ENCODE peak calls at places on chromosome 6, in five cellular contexts. One of them, this sample, is unnamed.
A peak's percentile ranks its signal among the peaks of the same experiment; 100 is the strongest.

GRCh38 chr6:63734923-63735322 is 99.3 kb downstream of the PHF3 start:
- DNase-seq in lower lobe of right lung: no peak
- DNase-seq in endothelial cell of umbilical vein: no peak
- DNase-seq in testis: no peak
- DNase-seq in suprapubic skin: no peak
- DNase-seq in this sample: no peak

GRCh38 chr6:52305385-52305784 is 20.8 kb upstream of the MCM3 start:
- DNase-seq in suprapubic skin: no peak
- DNase-seq in lower lobe of right lung: no peak
- DNase-seq in testis: no peak
- DNase-seq in endothelial cell of umbilical vein: peak; percentile 21
- DNase-seq in this sample: no peak

GRCh38 chr6:133955582-133956412 is 2.8 kb downstream of the TBPL1 start:
- DNase-seq in endothelial cell of umbilical vein: no peak
- DNase-seq in suprapubic skin: no peak
- DNase-seq in lower lobe of right lung: no peak
- DNase-seq in testis: no peak
- DNase-seq in this sample: no peak

GRCh38 chr6:143270026-143270425 is 180.5 kb downstream of the ADAT2 start:
- DNase-seq in endothelial cell of umbilical vein: no peak
- DNase-seq in lower lobe of right lung: no peak
- DNase-seq in suprapubic skin: no peak
- DNase-seq in testis: no peak
- DNase-seq in this sample: no peak

GRCh38 chr6:35448191-35448590 is 3.9 kb upstream of the FANCE start:
- DNase-seq in testis: no peak
- DNase-seq in lower lobe of right lung: no peak
- DNase-seq in suprapubic skin: no peak
- DNase-seq in endothelial cell of umbilical vein: no peak
- DNase-seq in this sample: no peak

GRCh38 chr6:101585501-101585900 is 192.0 kb downstream of the GRIK2 start:
- DNase-seq in endothelial cell of umbilical vein: no peak
- DNase-seq in suprapubic skin: no peak
- DNase-seq in lower lobe of right lung: no peak
- DNase-seq in testis: no peak
- DNase-seq in this sample: peak; percentile 16

GRCh38 chr6:14550817-14551216 is 433.2 kb downstream of the CD83 start:
- DNase-seq in endothelial cell of umbilical vein: no peak
- DNase-seq in lower lobe of right lung: no peak
- DNase-seq in testis: peak; percentile 44
- DNase-seq in suprapubic skin: no peak
- DNase-seq in this sample: no peak

GRCh38 chr6:125791151-125791819 is 525 bp downstream of the NCOA7 start:
- DNase-seq in testis: peak; percentile 79
- DNase-seq in lower lobe of right lung: peak; percentile 57
- DNase-seq in suprapubic skin: no peak
- DNase-seq in endothelial cell of umbilical vein: peak; percentile 86
- DNase-seq in this sample: no peak

GRCh38 chr6:148907573-148907972 is 160.7 kb downstream of the UST start:
- DNase-seq in lower lobe of right lung: no peak
- DNase-seq in testis: no peak
- DNase-seq in endothelial cell of umbilical vein: no peak
- DNase-seq in suprapubic skin: no peak
- DNase-seq in this sample: no peak

GRCh38 chr6:137661601-137662000 is 167.4 kb upstream of the OLIG3 start:
- DNase-seq in testis: peak; percentile 34
- DNase-seq in suprapubic skin: no peak
- DNase-seq in endothelial cell of umbilical vein: peak; percentile 41
- DNase-seq in lower lobe of right lung: no peak
- DNase-seq in this sample: no peak

GRCh38 chr6:6494677-6495076 is 93.8 kb upstream of the LY86 start:
- DNase-seq in suprapubic skin: no peak
- DNase-seq in lower lobe of right lung: peak; percentile 73
- DNase-seq in testis: peak; percentile 70
- DNase-seq in endothelial cell of umbilical vein: no peak
- DNase-seq in this sample: no peak

GRCh38 chr6:168906251-168906845 is 347.3 kb downstream of the THBS2 start:
- DNase-seq in endothelial cell of umbilical vein: no peak
- DNase-seq in suprapubic skin: no peak
- DNase-seq in lower lobe of right lung: no peak
- DNase-seq in testis: no peak
- DNase-seq in this sample: no peak

GRCh38 chr6:106334646-106335448 is 9.3 kb upstream of the ATG5 start:
- DNase-seq in suprapubic skin: no peak
- DNase-seq in lower lobe of right lung: peak; percentile 61
- DNase-seq in endothelial cell of umbilical vein: peak; percentile 67
- DNase-seq in testis: peak; percentile 42
- DNase-seq in this sample: no peak

GRCh38 chr6:166192136-166192535 is 24.5 kb upstream of the TBXT start:
- DNase-seq in testis: no peak
- DNase-seq in lower lobe of right lung: no peak
- DNase-seq in suprapubic skin: no peak
- DNase-seq in endothelial cell of umbilical vein: no peak
- DNase-seq in this sample: no peak

GRCh38 chr6:144931172-144932035 is 646.3 kb downstream of the UTRN start:
- DNase-seq in lower lobe of right lung: no peak
- DNase-seq in endothelial cell of umbilical vein: peak; percentile 34
- DNase-seq in suprapubic skin: no peak
- DNase-seq in testis: peak; percentile 60
- DNase-seq in this sample: no peak

GRCh38 chr6:29501106-29501505 is 13.3 kb upstream of the MAS1L start:
- DNase-seq in testis: no peak
- DNase-seq in suprapubic skin: no peak
- DNase-seq in lower lobe of right lung: no peak
- DNase-seq in endothelial cell of umbilical vein: no peak
- DNase-seq in this sample: no peak

GRCh38 chr6:5981274-5982026 is 25.3 kb downstream of the NRN1 start:
- DNase-seq in endothelial cell of umbilical vein: no peak
- DNase-seq in suprapubic skin: no peak
- DNase-seq in testis: no peak
- DNase-seq in lower lobe of right lung: no peak
- DNase-seq in this sample: no peak

GRCh38 chr6:150725795-150726194 is 126.1 kb downstream of the PLEKHG1 start:
- DNase-seq in endothelial cell of umbilical vein: peak; percentile 32
- DNase-seq in testis: no peak
- DNase-seq in lower lobe of right lung: no peak
- DNase-seq in suprapubic skin: no peak
- DNase-seq in this sample: no peak

GRCh38 chr6:156423075-156423474 is 354.1 kb upstream of the ARID1B start:
- DNase-seq in endothelial cell of umbilical vein: no peak
- DNase-seq in lower lobe of right lung: no peak
- DNase-seq in testis: no peak
- DNase-seq in suprapubic skin: no peak
- DNase-seq in this sample: no peak

GRCh38 chr6:166533205-166533824 is 53.2 kb downstream of the RAMACL start:
- DNase-seq in suprapubic skin: no peak
- DNase-seq in endothelial cell of umbilical vein: no peak
- DNase-seq in lower lobe of right lung: no peak
- DNase-seq in testis: no peak
- DNase-seq in this sample: no peak

GRCh38 chr6:17349437-17349836 is 44.0 kb upstream of the CAP2 start:
- DNase-seq in testis: no peak
- DNase-seq in lower lobe of right lung: no peak
- DNase-seq in suprapubic skin: no peak
- DNase-seq in endothelial cell of umbilical vein: no peak
- DNase-seq in this sample: no peak

GRCh38 chr6:25172819-25173218 is 106.4 kb upstream of the CARMIL1 start:
- DNase-seq in lower lobe of right lung: no peak
- DNase-seq in endothelial cell of umbilical vein: no peak
- DNase-seq in testis: no peak
- DNase-seq in suprapubic skin: no peak
- DNase-seq in this sample: peak; percentile 79

GRCh38 chr6:89483111-89483720 is 50.3 kb downstream of the ANKRD6 start:
- DNase-seq in suprapubic skin: no peak
- DNase-seq in endothelial cell of umbilical vein: no peak
- DNase-seq in testis: peak; percentile 52
- DNase-seq in lower lobe of right lung: no peak
- DNase-seq in this sample: no peak

GRCh38 chr6:154112181-154112809 is 73.3 kb downstream of the OPRM1 start:
- DNase-seq in endothelial cell of umbilical vein: no peak
- DNase-seq in lower lobe of right lung: no peak
- DNase-seq in suprapubic skin: no peak
- DNase-seq in testis: no peak
- DNase-seq in this sample: no peak

GRCh38 chr6:112237644-112238043 is 16.7 kb downstream of the LAMA4 start:
- DNase-seq in testis: peak; percentile 36
- DNase-seq in lower lobe of right lung: no peak
- DNase-seq in endothelial cell of umbilical vein: peak; percentile 53
- DNase-seq in suprapubic skin: peak; percentile 85
- DNase-seq in this sample: no peak

GRCh38 chr6:68572525-68572924 is 62.6 kb upstream of the ADGRB3 start:
- DNase-seq in suprapubic skin: no peak
- DNase-seq in testis: peak; percentile 46
- DNase-seq in lower lobe of right lung: no peak
- DNase-seq in endothelial cell of umbilical vein: no peak
- DNase-seq in this sample: no peak
- TF ChIP-seq CTCF in suprapubic skin: no peak
- TF ChIP-seq CTCF in testis: no peak
- TF ChIP-seq CTCF in lower lobe of right lung: peak; percentile 35
- TF ChIP-seq CTCF in endothelial cell of umbilical vein: no peak
- TF ChIP-seq CTCF in this sample: no peak

DNA sequence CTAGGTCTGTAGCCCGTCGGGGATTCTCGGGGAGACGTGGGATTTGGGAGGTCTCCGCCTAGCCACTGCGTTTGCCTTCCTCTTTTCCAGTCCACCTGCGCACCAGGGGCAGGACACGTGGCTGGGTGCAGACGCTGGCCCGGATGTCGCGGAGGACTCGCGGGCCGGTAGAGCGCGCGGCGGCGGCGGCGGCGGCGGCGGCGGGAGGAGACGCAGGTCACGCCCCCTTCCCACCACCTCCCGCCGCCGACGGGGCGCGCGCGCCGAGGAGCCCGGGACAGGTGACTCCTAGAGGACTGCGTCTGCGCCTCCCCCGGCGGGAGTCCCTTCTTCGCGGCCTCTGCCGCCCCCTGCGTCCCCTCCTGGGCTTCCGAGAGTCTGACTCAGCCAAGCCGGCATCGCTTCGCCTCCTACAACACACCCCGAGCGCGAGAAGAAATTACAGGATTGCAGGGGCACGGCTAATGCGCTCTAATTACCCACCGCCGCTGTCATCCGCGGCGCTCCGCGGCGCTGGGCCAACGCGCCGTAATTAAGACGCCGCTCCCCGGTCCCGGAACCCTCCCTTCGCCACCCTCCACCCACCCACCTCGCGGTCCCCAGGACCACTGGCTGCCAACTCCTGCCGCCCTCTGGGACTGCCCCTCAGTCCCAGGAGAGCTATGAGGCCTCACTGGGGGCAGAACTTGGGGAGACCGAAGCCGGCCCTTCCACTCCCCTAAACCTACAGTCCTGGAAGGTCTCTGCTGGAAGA is 124.5 kb downstream of the MRPL14 start:
- DNase-seq in suprapubic skin: no peak
- DNase-seq in lower lobe of right lung: peak; percentile 73
- DNase-seq in endothelial cell of umbilical vein: peak; percentile 25
- DNase-seq in testis: peak; percentile 49
- DNase-seq in this sample: no peak
- TF ChIP-seq CTCF in suprapubic skin: peak; percentile 12
- TF ChIP-seq CTCF in lower lobe of right lung: no peak
- TF ChIP-seq CTCF in endothelial cell of umbilical vein: no peak
- TF ChIP-seq CTCF in testis: no peak
- TF ChIP-seq CTCF in this sample: peak; percentile 12

DNA sequence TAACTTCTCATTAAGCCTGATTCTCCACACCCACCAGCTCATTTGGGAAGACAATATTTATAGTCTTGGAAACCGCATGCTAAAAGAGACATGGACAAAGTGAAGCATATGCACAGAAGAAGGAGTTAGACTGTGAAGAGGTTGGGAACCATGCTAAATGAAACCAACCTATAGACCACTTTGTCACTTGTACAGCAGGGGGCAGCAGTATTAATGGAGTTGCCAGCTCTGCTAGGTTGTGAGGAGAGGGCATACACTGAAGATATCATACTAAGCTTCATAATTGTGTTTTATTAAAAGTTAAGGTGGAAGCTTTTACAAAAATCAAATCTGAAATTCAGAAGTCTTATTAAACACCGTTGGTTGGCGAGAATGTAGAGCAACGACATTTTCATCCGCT is 38.3 kb upstream of the HMGCLL1 start:
- DNase-seq in endothelial cell of umbilical vein: peak; percentile 60
- DNase-seq in testis: peak; percentile 62
- DNase-seq in suprapubic skin: no peak
- DNase-seq in lower lobe of right lung: no peak
- DNase-seq in this sample: peak; percentile 39
- TF ChIP-seq CTCF in endothelial cell of umbilical vein: peak; percentile 54
- TF ChIP-seq CTCF in testis: peak; percentile 26
- TF ChIP-seq CTCF in suprapubic skin: no peak
- TF ChIP-seq CTCF in lower lobe of right lung: peak; percentile 38
- TF ChIP-seq CTCF in this sample: peak; percentile 66

GRCh38 chr6:2714359-2714895 is 36.3 kb downstream of the MYLK4 start:
- DNase-seq in lower lobe of right lung: no peak
- DNase-seq in testis: no peak
- DNase-seq in endothelial cell of umbilical vein: peak; percentile 80
- DNase-seq in suprapubic skin: no peak
- DNase-seq in this sample: peak; percentile 29

GRCh38 chr6:2715737-2716136 is 35.0 kb downstream of the MYLK4 start:
- DNase-seq in endothelial cell of umbilical vein: no peak
- DNase-seq in suprapubic skin: no peak
- DNase-seq in testis: no peak
- DNase-seq in lower lobe of right lung: no peak
- DNase-seq in this sample: no peak

GRCh38 chr6:2710412-2710811 is 40.3 kb downstream of the MYLK4 start:
- DNase-seq in endothelial cell of umbilical vein: no peak
- DNase-seq in testis: no peak
- DNase-seq in lower lobe of right lung: no peak
- DNase-seq in suprapubic skin: no peak
- DNase-seq in this sample: no peak

GRCh38 chr6:2712102-2712501 is 38.6 kb downstream of the MYLK4 start:
- DNase-seq in suprapubic skin: no peak
- DNase-seq in lower lobe of right lung: no peak
- DNase-seq in endothelial cell of umbilical vein: no peak
- DNase-seq in testis: no peak
- DNase-seq in this sample: no peak

DNA sequence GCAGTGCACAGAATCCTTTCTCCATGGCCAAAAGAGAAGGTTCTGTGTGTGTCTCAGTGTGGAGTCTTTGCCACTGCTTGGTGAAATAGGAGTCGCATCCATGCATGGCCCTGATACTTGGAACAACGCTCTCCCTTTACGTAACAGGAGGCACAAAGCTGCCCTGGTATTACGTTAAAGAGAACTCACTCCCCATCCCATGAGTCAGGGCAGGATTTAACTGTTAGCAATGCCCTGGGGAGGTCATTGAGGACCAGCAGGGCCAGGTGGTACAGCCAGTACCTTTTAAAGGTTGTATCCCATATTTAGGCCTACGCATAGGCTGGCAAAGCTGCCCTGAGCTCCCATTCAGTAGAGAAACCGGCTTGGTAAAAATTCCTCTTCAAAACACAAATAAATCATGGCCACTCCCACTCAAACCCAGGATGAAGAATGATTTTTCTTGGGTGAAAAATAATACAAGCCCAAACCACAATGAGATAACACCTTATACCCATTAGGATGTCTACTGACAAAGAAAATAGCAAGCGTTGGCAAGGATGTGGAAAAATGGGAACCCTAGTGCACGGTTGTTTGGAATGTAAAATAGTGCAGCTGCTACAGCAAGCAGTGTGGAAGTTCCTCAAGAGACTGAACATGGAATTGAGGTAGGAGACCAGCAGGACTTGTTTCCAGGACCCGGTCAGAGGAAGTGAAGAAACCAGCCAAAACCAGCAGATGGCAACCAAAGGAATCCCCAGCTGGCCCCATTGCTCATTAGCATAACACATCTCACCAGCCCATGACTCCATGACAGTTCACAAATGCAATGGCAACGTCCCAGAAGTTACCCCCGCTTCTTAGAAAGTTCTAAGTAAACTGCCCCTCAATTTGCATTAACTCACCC is 37.0 kb downstream of the MYLK4 start:
- DNase-seq in endothelial cell of umbilical vein: no peak
- DNase-seq in testis: no peak
- DNase-seq in suprapubic skin: no peak
- DNase-seq in lower lobe of right lung: no peak
- DNase-seq in this sample: peak; percentile 7
- TF ChIP-seq CTCF in endothelial cell of umbilical vein: no peak
- TF ChIP-seq CTCF in testis: no peak
- TF ChIP-seq CTCF in suprapubic skin: no peak
- TF ChIP-seq CTCF in lower lobe of right lung: no peak
- TF ChIP-seq CTCF in this sample: no peak

This sample was measured in HFF-Myc.